ENCODE peak calls at places on chromosomes 7 and 10, in five cellular contexts. T, X, A, H and I are unnamed samples.

GRCh38 chr10:3067045-3067858 is at the start of gene PFKP:
- DNase-seq in A (no peak), X (no peak), T (peak; percentile 46), H (no peak), I (peak; percentile 91)

GRCh38 chr10:91597397-91597881 is 35.4 kb downstream of the PPP1R3C start:
- DNase-seq in X (no peak), A (peak; percentile 65), T (no peak), H (no peak), I (peak; percentile 16)

GRCh38 chr7:28623105-28623730 is 210.9 kb downstream of the CREB5 start:
- DNase-seq in T (no peak), A (peak; percentile 43), X (no peak), H (no peak), I (no peak)

GRCh38 chr10:1546431-1547110 is 190.8 kb downstream of the ADARB2 start:
- DNase-seq in A (no peak), T (no peak), X (no peak), H (no peak), I (no peak)

GRCh38 chr7:24705481-24705954 is 51.7 kb downstream of the GSDME start:
- DNase-seq in T (no peak), A (no peak), X (peak; percentile 90), H (no peak), I (no peak)

GRCh38 chr10:14611971-14612693 is 162.6 kb downstream of the FAM107B start:
- DNase-seq in T (no peak), H (no peak), A (no peak), X (no peak), I (peak; percentile 48)

GRCh38 chr10:83764681-83765080 is 374.6 kb upstream of the GHITM start:
- DNase-seq in T (no peak), A (peak; percentile 91), X (no peak), H (no peak), I (no peak)

GRCh38 chr7:71733108-71733870 is 601.3 kb downstream of the GALNT17 start:
- DNase-seq in X (peak; percentile 95), H (peak; percentile 52), T (peak; percentile 87), A (peak; percentile 62), I (peak; percentile 93)

GRCh38 chr10:69831231-69831855 is 29.6 kb downstream of the COL13A1 start:
- DNase-seq in A (no peak), T (no peak), X (no peak), H (no peak), I (no peak)

GRCh38 chr7:142554555-142555532 is 194.4 kb upstream of the PRSS1 start:
- DNase-seq in T (no peak), A (no peak), X (no peak), H (no peak), I (no peak)

GRCh38 chr7:17181482-17181881 is 117.0 kb upstream of the AHR start:
- DNase-seq in T (no peak), X (no peak), H (no peak), A (no peak), I (no peak)
- TF ChIP-seq CTCF in T (no peak), X (no peak), H (no peak), A (no peak), I (no peak)

GRCh38 chr10:43228783-43229207 is 38.1 kb downstream of the RASGEF1A start:
- DNase-seq in T (peak; percentile 16), A (no peak), H (no peak), X (no peak), I (peak; percentile 22)

GRCh38 chr10:43230909-43231522 is 35.8 kb downstream of the RASGEF1A start:
- DNase-seq in T (peak; percentile 11), H (no peak), A (no peak), X (no peak), I (no peak)

GRCh38 chr10:43229208-43230061 is 37.4 kb downstream of the RASGEF1A start:
- DNase-seq in X (no peak), T (peak; percentile 21), H (no peak), A (no peak), I (peak; percentile 89)

GRCh38 chr10:43231523-43232078 is 35.3 kb downstream of the RASGEF1A start:
- DNase-seq in A (no peak), T (peak; percentile 15), H (no peak), X (no peak), I (peak; percentile 22)

GRCh38 chr10:43230101-43230908 is 36.6 kb downstream of the RASGEF1A start:
- DNase-seq in T (peak; percentile 7), H (no peak), X (no peak), A (no peak), I (peak; percentile 66)
- H3K4me3 ChIP-seq in T (peak overlapping the region; percentile 39), H (no peak overlapping the region), X (peak overlapping the region; percentile 56), A (no peak overlapping the region), I (peak overlapping the region; percentile 58)

DNA sequence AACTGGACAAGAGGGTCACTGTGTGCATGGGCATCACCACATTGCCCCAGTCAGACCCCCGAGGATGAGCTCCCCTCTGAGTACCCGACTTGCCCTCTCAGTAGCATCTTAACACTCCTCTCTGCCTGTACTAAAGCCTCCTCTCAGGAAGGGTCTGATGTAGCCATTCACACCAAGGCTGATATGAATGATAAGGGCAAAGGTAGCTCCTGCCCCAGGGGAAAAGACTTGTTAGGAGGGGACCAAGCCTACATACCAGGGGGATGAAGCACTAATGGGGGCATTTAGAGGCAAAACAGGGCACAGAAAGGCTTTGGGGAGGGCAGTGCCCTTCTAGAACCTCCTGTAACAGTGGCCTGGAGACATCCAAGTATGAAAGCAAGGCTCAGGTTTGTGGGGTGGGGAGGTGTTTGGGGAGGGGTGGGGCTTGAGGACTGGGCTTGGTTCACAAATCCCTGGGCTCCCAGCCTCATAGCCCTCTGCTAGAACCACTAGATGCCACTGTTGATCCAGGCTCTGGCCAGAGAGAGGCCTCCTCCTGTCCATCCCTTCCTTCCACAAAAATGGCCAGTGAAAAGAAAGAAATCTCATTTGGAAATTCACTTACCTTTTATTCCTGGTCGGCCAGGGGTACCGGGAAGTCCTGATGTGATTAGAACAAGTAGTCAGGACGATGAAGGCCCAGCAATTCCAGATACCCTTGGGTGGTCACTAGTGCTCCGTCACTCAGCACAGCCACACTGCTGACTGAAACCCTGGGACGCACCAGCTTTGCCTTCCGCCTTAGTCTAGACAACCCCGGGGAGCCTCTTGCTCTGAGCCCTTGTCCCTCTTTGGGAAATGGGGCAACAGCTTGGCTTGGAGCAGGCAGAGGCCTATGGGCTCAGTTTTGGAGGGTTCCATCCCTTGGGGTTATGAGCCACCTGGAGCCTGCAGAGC is 40.3 kb downstream of the COL17A1 start:
- DNase-seq in T (no peak), H (no peak), X (no peak), A (peak; percentile 87), I (peak; percentile 45)
- TF ChIP-seq CTCF in T (peak; percentile 29), H (no peak), X (peak; percentile 55), A (peak; percentile 90), I (peak; percentile 65)

DNA sequence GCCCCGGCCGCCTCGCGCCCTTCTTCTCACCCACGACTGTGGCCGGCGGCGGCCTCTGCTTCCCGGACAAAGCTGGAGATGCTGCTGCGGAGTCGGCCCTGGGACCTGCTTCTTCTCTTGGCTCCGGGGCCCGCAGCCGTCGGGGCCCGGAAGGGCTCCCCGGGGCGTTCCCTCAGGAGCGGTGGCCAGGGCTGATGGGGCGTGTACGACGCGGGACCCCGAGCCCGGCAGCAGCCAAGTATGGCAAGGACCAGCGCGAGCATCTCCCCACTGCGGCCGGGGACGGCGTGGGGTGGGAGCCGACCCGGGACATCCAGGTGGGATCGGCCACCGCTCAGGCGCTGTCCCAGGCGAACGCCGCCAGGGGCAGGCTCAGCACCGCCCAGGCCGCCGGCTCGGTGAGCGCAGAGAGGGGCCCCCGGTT is 27.6 kb upstream of the BMS1 start:
- DNase-seq in T (peak; percentile 39), A (no peak), X (no peak), H (no peak), I (peak; percentile 87)
- H3K4me3 ChIP-seq in T (peak overlapping the region; percentile 59), A (no peak overlapping the region), X (peak overlapping the region; percentile 70), H (peak overlapping the region; percentile 40), I (peak overlapping the region; percentile 59)